ENCODE peak calls at places on chromosomes 11 and 22, in ten cellular contexts. E is cardiac fibroblast, O is astrocyte of the spinal cord, Y is dorsolateral prefrontal cortex, L is B cell, P is Peyer's patch, U is cardiac muscle cell, I is HFFc6, A is pancreas, V is HCT116. T is an unnamed sample.

GRCh38 chr11:35083181-35084061 is 55.5 kb upstream of the CD44 start:
- DNase-seq in E (peak), O (peak), Y (peak), L (peak), P (peak), U (no peak), I (peak), A (peak), V (peak), T (peak)

GRCh38 chr11:29484548-29484947 is 532.3 kb downstream of the KCNA4 start:
- DNase-seq in E (no peak), O (no peak), Y (no peak), L (no peak), P (no peak), U (no peak), I (no peak), A (no peak), V (no peak), T (no peak)

GRCh38 chr11:45663486-45664375 is 1.7 kb downstream of the CHST1 start:
- DNase-seq in E (no peak), O (peak), Y (no peak), L (no peak), P (no peak), U (no peak), I (no peak), A (no peak), V (no peak), T (no peak)

GRCh38 chr11:121340010-121340580 is 47.5 kb downstream of the SC5D start:
- DNase-seq in E (no peak), O (no peak), Y (no peak), L (peak), P (no peak), U (no peak), I (no peak), A (no peak), V (no peak), T (no peak)

GRCh38 chr11:35166369-35167360 is 27.7 kb downstream of the CD44 start:
- DNase-seq in E (peak), O (peak), Y (peak), L (peak), P (no peak), U (no peak), I (peak), A (no peak), V (peak), T (peak)

GRCh38 chr11:25068451-25068850 is 571.6 kb downstream of the LUZP2 start:
- DNase-seq in E (no peak), O (no peak), Y (no peak), L (no peak), P (no peak), U (no peak), I (no peak), A (no peak), V (no peak), T (no peak)

GRCh38 chr11:77819921-77820564 is 479 bp downstream of the RSF1 start:
- DNase-seq in E (peak), O (peak), Y (peak), L (no peak), P (peak), U (peak), I (no peak), A (peak), V (no peak), T (peak)

GRCh38 chr11:65448418-65449196 is 26.0 kb downstream of the NEAT1 start:
- DNase-seq in E (peak), O (peak), Y (peak), L (no peak), P (peak), U (no peak), I (peak), A (no peak), V (no peak), T (peak)

GRCh38 chr11:125348704-125349635 is 147.1 kb downstream of the FEZ1 start:
- DNase-seq in E (peak), O (peak), Y (peak), L (peak), P (peak), U (peak), I (no peak), A (no peak), V (no peak), T (peak)

GRCh38 chr11:33674035-33674814 is 26.4 kb downstream of the C11orf91 start:
- DNase-seq in E (peak), O (peak), Y (no peak), L (no peak), P (no peak), U (no peak), I (peak), A (no peak), V (no peak), T (no peak)

GRCh38 chr11:10474551-10474950 is 19.5 kb downstream of the AMPD3 start:
- DNase-seq in E (no peak), O (no peak), Y (no peak), L (no peak), P (no peak), U (no peak), I (no peak), A (no peak), V (no peak), T (no peak)

GRCh38 chr11:109547356-109548027 is 125.5 kb downstream of the C11orf87 start:
- DNase-seq in E (peak), O (peak), Y (no peak), L (no peak), P (no peak), U (no peak), I (peak), A (peak), V (no peak), T (peak)

GRCh38 chr11:65424200-65425104 is 1.9 kb downstream of the NEAT1 start:
- DNase-seq in E (peak), O (peak), Y (peak), L (peak), P (no peak), U (no peak), I (peak), A (peak), V (no peak), T (peak)

GRCh38 chr11:134819026-134819425 is 407.0 kb upstream of the B3GAT1 start:
- DNase-seq in E (no peak), O (no peak), Y (no peak), L (no peak), P (no peak), U (peak), I (no peak), A (no peak), V (no peak), T (no peak)

GRCh38 chr22:36397081-36397766 is 9.5 kb upstream of the MYH9 start:
- DNase-seq in E (peak), O (no peak), Y (no peak), L (no peak), P (no peak), U (no peak), I (peak), A (no peak), V (no peak), T (peak)

GRCh38 chr11:113184498-113184897 is 129.9 kb upstream of the TTC12 start:
- DNase-seq in E (peak), O (peak), Y (no peak), L (no peak), P (no peak), U (no peak), I (peak), A (no peak), V (no peak), T (peak)

GRCh38 chr11:8744423-8744822 is 61.8 kb downstream of the RPL27A start:
- DNase-seq in E (no peak), O (peak), Y (no peak), L (no peak), P (no peak), U (no peak), I (no peak), A (no peak), V (no peak), T (no peak)

GRCh38 chr11:1825039-1825740 is 9.6 kb upstream of the SYT8 start:
- DNase-seq in E (no peak), O (no peak), Y (peak), L (peak), P (no peak), U (peak), I (no peak), A (peak), V (no peak), T (peak)
- TF ChIP-seq CTCF in E (peak), O (peak), Y (peak), L (no peak), P (peak), U (peak), I (peak), A (peak), V (peak), T (peak)

GRCh38 chr11:103862827-103863213 is 173.6 kb upstream of the DDI1 start:
- DNase-seq in E (no peak), O (no peak), Y (no peak), L (no peak), P (no peak), U (no peak), I (no peak), A (no peak), V (no peak), T (no peak)

GRCh38 chr11:103867481-103867880 is 169.0 kb upstream of the DDI1 start:
- DNase-seq in E (no peak), O (no peak), Y (no peak), L (no peak), P (no peak), U (no peak), I (no peak), A (no peak), V (no peak), T (no peak)

GRCh38 chr11:103863497-103863896 is 172.9 kb upstream of the DDI1 start:
- DNase-seq in E (peak), O (peak), Y (no peak), L (no peak), P (no peak), U (no peak), I (peak), A (no peak), V (no peak), T (peak)

DNA sequence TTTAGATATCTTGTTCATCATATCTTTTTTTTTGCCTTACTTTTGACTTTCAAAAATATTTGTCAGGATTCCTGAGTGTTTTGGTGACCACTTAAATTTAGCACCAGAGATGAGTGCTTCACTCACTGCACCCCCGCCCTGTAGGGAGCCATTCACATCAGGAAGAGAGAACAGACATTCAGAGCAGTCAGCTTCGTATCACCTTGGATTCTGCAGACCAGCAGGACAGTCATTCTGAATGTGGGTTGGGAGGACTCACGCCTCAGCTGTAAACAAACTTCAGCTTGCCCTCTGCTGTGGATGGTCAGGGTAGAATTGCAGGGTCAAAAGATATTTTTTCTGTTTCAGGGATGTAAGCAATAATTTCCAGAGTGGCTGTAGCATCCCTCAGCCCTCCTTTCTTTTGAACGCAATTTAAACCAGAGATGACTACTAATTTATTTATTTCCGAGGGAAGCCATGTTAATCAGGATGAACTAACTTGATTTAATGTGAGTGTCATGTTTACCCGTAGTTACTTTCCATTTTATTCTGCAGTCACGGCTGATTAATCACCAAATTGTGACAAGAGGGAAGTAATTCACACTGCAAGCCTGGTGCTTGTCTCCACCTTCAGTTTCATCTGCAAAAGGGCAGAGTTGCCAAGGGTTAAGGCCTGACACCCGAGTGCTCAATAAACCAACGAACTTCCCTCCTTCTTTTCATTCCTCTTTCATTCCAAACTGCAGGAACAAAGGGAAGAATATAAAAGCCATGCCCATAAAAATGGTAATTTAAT is 174.2 kb upstream of the DDI1 start:
- DNase-seq in E (no peak), O (no peak), Y (no peak), L (peak), P (no peak), U (no peak), I (no peak), A (no peak), V (no peak), T (no peak)
- TF ChIP-seq CTCF in E (no peak), O (no peak), Y (no peak), L (no peak), P (no peak), U (no peak), I (no peak), A (no peak), V (no peak), T (no peak)

GRCh38 chr11:13446444-13446843 is 16.6 kb downstream of the BTBD10 start:
- DNase-seq in E (peak), O (no peak), Y (no peak), L (no peak), P (no peak), U (no peak), I (peak), A (no peak), V (no peak), T (peak)

GRCh38 chr11:13445588-13445987 is 17.4 kb downstream of the BTBD10 start:
- DNase-seq in E (no peak), O (no peak), Y (no peak), L (no peak), P (no peak), U (no peak), I (no peak), A (no peak), V (no peak), T (no peak)

GRCh38 chr11:13449522-13449921 is 13.5 kb downstream of the BTBD10 start:
- DNase-seq in E (peak), O (no peak), Y (no peak), L (no peak), P (no peak), U (no peak), I (no peak), A (no peak), V (no peak), T (no peak)

GRCh38 chr11:13450832-13451397 is 12.1 kb downstream of the BTBD10 start:
- DNase-seq in E (no peak), O (no peak), Y (no peak), L (no peak), P (no peak), U (no peak), I (no peak), A (no peak), V (no peak), T (no peak)

DNA sequence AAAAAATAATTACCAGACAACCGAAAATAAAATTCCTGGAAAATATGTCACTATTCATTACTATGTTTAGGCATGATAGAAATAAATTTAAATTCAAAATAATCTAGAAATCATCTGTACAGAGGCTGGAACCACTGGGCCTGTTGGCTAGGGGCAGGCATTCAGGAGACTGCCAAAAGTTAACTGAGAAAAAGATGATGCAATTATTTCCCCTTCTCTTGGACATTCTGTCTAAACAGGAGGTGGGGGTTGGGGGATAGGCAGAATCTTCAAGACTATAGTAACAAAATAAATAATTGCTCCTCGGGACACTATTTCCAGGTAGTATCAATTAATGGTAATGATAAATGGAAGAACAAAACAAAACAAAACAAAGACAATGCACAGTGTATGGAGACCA is 14.1 kb downstream of the BTBD10 start:
- DNase-seq in E (peak), O (peak), Y (no peak), L (no peak), P (no peak), U (no peak), I (no peak), A (no peak), V (no peak), T (peak)
- TF ChIP-seq CTCF in E (no peak), O (no peak), Y (no peak), L (no peak), P (no peak), U (no peak), I (no peak), A (no peak), V (no peak), T (no peak)

GRCh38 chr22:32410459-32410858 is 1.6 kb downstream of the RTCB start:
- DNase-seq in E (no peak), O (no peak), Y (no peak), L (no peak), P (no peak), U (no peak), I (no peak), A (no peak), V (no peak), T (no peak)

GRCh38 chr22:32416556-32417085 is 4.6 kb upstream of the RTCB start:
- DNase-seq in E (no peak), O (no peak), Y (no peak), L (no peak), P (no peak), U (no peak), I (no peak), A (no peak), V (no peak), T (no peak)

GRCh38 chr22:32411388-32411787 is 659 bp downstream of the RTCB start:
- DNase-seq in E (peak), O (peak), Y (no peak), L (peak), P (no peak), U (no peak), I (peak), A (no peak), V (no peak), T (peak)

GRCh38 chr22:32411829-32412592 is at the start of gene RTCB:
- DNase-seq in E (peak), O (peak), Y (peak), L (peak), P (peak), U (peak), I (peak), A (peak), V (peak), T (peak)

DNA sequence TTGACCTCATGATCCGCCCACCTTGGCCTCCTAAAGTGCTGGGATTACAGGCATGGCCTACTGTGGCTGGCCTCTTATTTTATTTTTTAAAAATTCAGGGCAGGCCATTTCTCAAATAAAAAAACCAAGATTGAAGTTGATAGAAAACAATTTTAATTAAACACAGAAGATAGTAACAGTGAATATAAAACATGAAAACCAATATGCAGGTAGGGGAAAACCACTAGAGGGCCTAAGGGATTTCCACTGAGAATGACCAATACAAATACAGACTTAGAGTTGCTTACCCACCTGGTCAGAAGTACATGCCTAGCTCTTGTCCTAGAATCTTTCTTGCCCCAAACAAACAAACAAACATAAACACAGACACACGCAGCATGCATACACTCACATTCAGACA is 1.7 kb upstream of the RTCB start:
- DNase-seq in E (peak), O (peak), Y (no peak), L (no peak), P (no peak), U (peak), I (peak), A (no peak), V (peak), T (peak)
- TF ChIP-seq CTCF in E (peak), O (peak), Y (peak), L (no peak), P (peak), U (peak), I (peak), A (no peak), V (peak), T (peak)

GRCh38 chr22:21775061-21775460 is 39.5 kb upstream of the YPEL1 start:
- DNase-seq in E (peak), O (peak), Y (peak), L (no peak), P (peak), U (no peak), I (no peak), A (no peak), V (no peak), T (peak)
- TF ChIP-seq CTCF in E (no peak), O (no peak), Y (no peak), L (no peak), P (no peak), U (no peak), I (no peak), A (no peak), V (no peak), T (no peak)

DNA sequence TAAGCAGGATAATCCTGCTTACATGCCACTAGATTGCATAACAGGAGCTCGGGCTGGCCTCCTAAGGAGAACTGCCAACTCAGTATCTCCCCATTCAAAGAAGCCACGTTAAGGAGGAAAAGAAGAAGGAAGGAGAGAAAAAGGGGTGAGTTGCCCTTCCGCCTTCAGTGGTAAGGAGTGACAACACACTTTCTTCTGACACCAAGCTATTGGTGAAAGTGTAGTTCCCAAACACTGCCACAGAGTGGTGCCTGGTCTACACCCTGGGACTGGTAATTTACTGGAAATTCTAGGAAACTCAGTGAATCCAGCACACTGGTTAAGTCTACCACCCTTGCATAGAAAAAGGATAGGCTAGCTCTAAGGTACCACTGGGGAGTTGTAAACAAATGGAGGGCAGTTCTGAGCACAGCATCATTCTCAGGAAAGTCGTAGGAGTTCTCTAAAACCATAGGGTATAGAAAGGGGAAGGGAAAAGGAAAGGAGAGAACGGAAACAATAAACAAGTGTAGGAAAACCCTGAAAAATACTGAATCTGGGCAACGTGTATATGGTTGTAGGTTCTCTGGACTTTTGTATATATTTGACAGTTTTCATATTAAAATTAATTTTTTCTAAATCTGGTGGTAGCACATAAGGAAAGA is 58.2 kb downstream of the RRAS2 start:
- DNase-seq in E (peak), O (peak), Y (peak), L (peak), P (peak), U (peak), I (peak), A (no peak), V (peak), T (peak)
- TF ChIP-seq CTCF in E (peak), O (peak), Y (peak), L (peak), P (peak), U (peak), I (peak), A (peak), V (peak), T (peak)

GRCh38 chr22:48488149-48488551 is 1339.5 kb downstream of the BRD1 start:
- DNase-seq in E (no peak), O (no peak), Y (no peak), L (no peak), P (no peak), U (no peak), I (no peak), A (no peak), V (no peak), T (no peak)
- TF ChIP-seq CTCF in E (no peak), O (peak), Y (peak), L (no peak), P (no peak), U (no peak), I (no peak), A (no peak), V (no peak), T (no peak)

DNA sequence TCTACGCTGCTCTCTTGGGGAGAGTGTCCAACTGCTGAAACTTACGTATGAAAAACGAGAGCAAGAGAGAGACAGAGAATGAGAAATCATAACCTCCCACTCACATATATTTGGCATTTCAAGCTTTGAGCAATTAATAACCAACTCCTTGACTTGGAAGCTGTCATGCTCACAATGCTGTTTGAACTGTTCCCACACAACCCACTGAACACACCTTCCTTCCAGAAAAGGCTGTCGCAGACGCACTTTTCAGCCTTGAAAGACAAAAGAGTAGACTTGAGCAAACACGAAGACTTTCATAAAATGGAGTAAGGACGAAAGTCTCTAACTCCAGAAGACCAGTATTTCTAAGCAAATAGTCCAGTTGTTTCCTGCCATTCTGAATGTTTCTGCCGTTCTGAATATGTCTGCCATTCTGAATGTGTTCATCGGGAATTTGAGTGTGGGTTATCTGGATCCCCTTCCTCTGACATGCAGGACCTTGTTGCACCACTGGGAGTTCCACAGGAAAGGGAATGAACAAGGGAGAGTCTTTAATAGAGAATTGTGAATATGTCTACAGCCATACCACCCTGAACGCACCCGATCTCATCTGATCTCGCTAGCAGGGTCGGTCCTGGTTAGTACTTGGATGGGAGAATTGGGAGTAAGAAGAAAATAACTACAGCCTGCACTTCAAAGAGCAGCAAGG is 86.2 kb upstream of the BARX2 start:
- DNase-seq in E (no peak), O (no peak), Y (no peak), L (no peak), P (no peak), U (no peak), I (no peak), A (no peak), V (no peak), T (no peak)
- TF ChIP-seq CTCF in E (no peak), O (no peak), Y (no peak), L (no peak), P (no peak), U (no peak), I (no peak), A (no peak), V (peak), T (no peak)

T was measured in fibroblast of pulmonary artery.